ENCODE peak calls at places on chromosome 15, in seven cellular contexts. S is mucosa of descending colon, I is uterus, P is GM23338, L is hepatocyte, K is Peyer's patch, N is heart left ventricle. Q is an unnamed sample.

GRCh38 chr15:60343221-60343970 is 54.4 kb downstream of the ANXA2 start:
- DNase-seq in S (no peak), I (no peak), P (no peak), L (no peak), K (no peak), N (no peak), Q (no peak)

GRCh38 chr15:46129145-46129544 is 494.3 kb downstream of the SQOR start:
- DNase-seq in S (no peak), I (no peak), P (no peak), L (no peak), K (no peak), N (no peak), Q (no peak)

GRCh38 chr15:36029606-36030005 is 483.6 kb upstream of the DPH6 start:
- DNase-seq in S (no peak), I (no peak), P (no peak), L (no peak), K (no peak), N (no peak), Q (no peak)

GRCh38 chr15:25183581-25184330 is 229.0 kb downstream of the SNRPN start:
- DNase-seq in S (peak), I (no peak), P (no peak), L (no peak), K (no peak), N (peak), Q (no peak)

GRCh38 chr15:79965836-79966630 is 5.0 kb downstream of the BCL2A1 start:
- DNase-seq in S (no peak), I (no peak), P (no peak), L (no peak), K (no peak), N (no peak), Q (no peak)

GRCh38 chr15:57355259-57355658 is 21.0 kb upstream of the CGNL1 start:
- DNase-seq in S (no peak), I (no peak), P (peak), L (no peak), K (no peak), N (no peak), Q (no peak)

GRCh38 chr15:27677951-27678350 is 421.2 kb downstream of the OCA2 start:
- DNase-seq in S (no peak), I (no peak), P (no peak), L (no peak), K (no peak), N (no peak), Q (no peak)

GRCh38 chr15:74937602-74938371 is at the start of gene COX5A:
- DNase-seq in S (peak), I (peak), P (peak), L (peak), K (peak), N (peak), Q (peak)

GRCh38 chr15:95669146-95669922 is 661.2 kb upstream of the NR2F2 start:
- DNase-seq in S (no peak), I (peak), P (peak), L (no peak), K (no peak), N (no peak), Q (no peak)

GRCh38 chr15:84638103-84638502 is 16.0 kb downstream of the WDR73 start:
- DNase-seq in S (no peak), I (no peak), P (peak), L (peak), K (no peak), N (no peak), Q (peak)

GRCh38 chr15:83207622-83208356 is at the start of gene HDGFL3:
- DNase-seq in S (peak), I (peak), P (peak), L (peak), K (no peak), N (peak), Q (peak)

GRCh38 chr15:66481107-66481856 is 16.3 kb downstream of the SNAPC5 start:
- DNase-seq in S (no peak), I (no peak), P (no peak), L (peak), K (no peak), N (no peak), Q (no peak)

GRCh38 chr15:53527996-53528395 is 231.5 kb downstream of the WDR72 start:
- DNase-seq in S (no peak), I (no peak), P (no peak), L (no peak), K (no peak), N (no peak), Q (no peak)

GRCh38 chr15:73704869-73705645 is 20.9 kb downstream of the CD276 start:
- DNase-seq in S (peak), I (peak), P (peak), L (peak), K (peak), N (peak), Q (peak)

GRCh38 chr15:41812820-41813375 is 15.0 kb upstream of the JMJD7 start:
- DNase-seq in S (no peak), I (no peak), P (no peak), L (no peak), K (no peak), N (no peak), Q (no peak)

GRCh38 chr15:53072077-53072476 is 281.9 kb upstream of the ONECUT1 start:
- DNase-seq in S (peak), I (peak), P (peak), L (peak), K (no peak), N (no peak), Q (peak)

GRCh38 chr15:67059127-67059553 is 6.3 kb upstream of the SMAD3 start:
- DNase-seq in S (peak), I (no peak), P (no peak), L (peak), K (no peak), N (no peak), Q (no peak)

GRCh38 chr15:73936181-73936580 is 9.9 kb downstream of the LOXL1 start:
- DNase-seq in S (no peak), I (no peak), P (peak), L (peak), K (no peak), N (peak), Q (no peak)

GRCh38 chr15:86624261-86625036 is 544.8 kb downstream of the AGBL1 start:
- DNase-seq in S (peak), I (peak), P (peak), L (peak), K (peak), N (peak), Q (peak)

GRCh38 chr15:92898988-92899909 is 875 bp upstream of the CHD2 start:
- DNase-seq in S (no peak), I (no peak), P (peak), L (no peak), K (no peak), N (no peak), Q (no peak)

GRCh38 chr15:89406756-89407650 is 72.4 kb upstream of the POLG start:
- DNase-seq in S (no peak), I (no peak), P (peak), L (no peak), K (no peak), N (no peak), Q (no peak)
- TF ChIP-seq CTCF in S (no peak), I (no peak), P (no peak), L (peak), K (no peak), N (no peak), Q (no peak)

GRCh38 chr15:101256756-101257155 is 4.9 kb upstream of the CHSY1 start:
- DNase-seq in S (no peak), I (no peak), P (peak), L (no peak), K (no peak), N (no peak), Q (no peak)
- TF ChIP-seq CTCF in S (peak), I (no peak), P (peak), L (peak), K (peak), N (no peak), Q (no peak)

GRCh38 chr15:80979538-80980200 is 9.9 kb downstream of the MESD start:
- DNase-seq in S (no peak), I (no peak), P (no peak), L (no peak), K (no peak), N (no peak), Q (no peak)

GRCh38 chr15:80984856-80985255 is 4.8 kb downstream of the MESD start:
- DNase-seq in S (no peak), I (no peak), P (no peak), L (no peak), K (peak), N (no peak), Q (no peak)

GRCh38 chr15:80978685-80979084 is 10.9 kb downstream of the MESD start:
- DNase-seq in S (no peak), I (no peak), P (no peak), L (no peak), K (no peak), N (no peak), Q (no peak)

GRCh38 chr15:80982839-80983238 is 6.8 kb downstream of the MESD start:
- DNase-seq in S (no peak), I (no peak), P (no peak), L (no peak), K (no peak), N (no peak), Q (no peak)

GRCh38 chr15:80982205-80982604 is 7.4 kb downstream of the MESD start:
- DNase-seq in S (no peak), I (no peak), P (peak), L (no peak), K (no peak), N (no peak), Q (no peak)
- TF ChIP-seq CTCF in S (no peak), I (no peak), P (peak), L (no peak), K (no peak), N (no peak), Q (no peak)

DNA sequence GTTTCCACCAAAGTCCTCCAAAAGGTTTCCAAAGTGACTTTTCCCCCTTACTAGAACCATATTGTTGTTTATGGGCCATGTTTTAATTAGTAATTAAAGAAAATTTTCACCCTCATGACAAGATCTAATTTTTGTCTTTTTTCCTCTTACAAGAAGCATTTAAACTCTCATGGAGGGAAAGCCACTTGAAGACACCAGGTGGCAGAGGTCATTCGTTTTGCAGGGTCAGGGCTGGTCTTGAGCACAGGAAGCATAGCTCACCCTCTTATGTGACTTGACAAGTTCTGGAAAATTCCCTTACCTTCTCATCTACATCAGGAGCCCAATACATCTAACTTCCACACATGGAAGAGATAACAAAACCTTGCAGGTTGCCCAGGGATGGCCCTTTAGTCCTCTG is 163.7 kb downstream of the GREM1 start:
- DNase-seq in S (no peak), I (no peak), P (peak), L (no peak), K (no peak), N (no peak), Q (no peak)
- TF ChIP-seq CTCF in S (no peak), I (no peak), P (peak), L (no peak), K (no peak), N (no peak), Q (no peak)

GRCh38 chr15:99703603-99704443 is 29.4 kb downstream of the LYSMD4 start:
- DNase-seq in S (no peak), I (peak), P (peak), L (peak), K (no peak), N (no peak), Q (no peak)
- TF ChIP-seq CTCF in S (no peak), I (peak), P (peak), L (peak), K (peak), N (peak), Q (peak)

DNA sequence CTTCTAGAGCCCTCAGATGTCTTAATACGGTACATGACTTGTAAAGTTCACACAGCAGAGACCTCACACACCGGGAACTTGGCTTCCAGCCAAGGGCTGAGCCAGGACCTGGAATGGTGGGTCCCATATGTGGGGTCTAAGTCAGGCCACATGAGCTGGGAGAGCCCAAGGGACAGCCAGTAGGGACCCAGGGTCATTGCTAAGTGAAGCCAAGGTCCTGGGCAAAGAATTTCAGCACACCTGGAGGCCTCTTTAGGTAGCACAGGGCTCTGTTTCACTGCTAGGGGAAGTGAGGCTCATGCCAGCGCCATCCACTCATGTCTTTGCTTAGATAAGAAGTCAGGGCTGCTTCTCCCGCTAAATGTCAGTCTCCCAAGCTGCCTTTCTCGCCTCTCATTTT is 116.5 kb upstream of the TLE3 start:
- DNase-seq in S (no peak), I (no peak), P (no peak), L (no peak), K (no peak), N (no peak), Q (no peak)
- TF ChIP-seq CTCF in S (no peak), I (no peak), P (no peak), L (no peak), K (no peak), N (no peak), Q (no peak)

Q was measured in Caco-2.